ENCODE peak calls at places on chromosome 10, in nine cellular contexts. A, J, M, B, R, V, Z, G and U are unnamed samples.

GRCh38 chr10:28217848-28218247 is 85.0 kb downstream of the MPP7 start:
- DNase-seq in B (peak), J (no peak), R (no peak), V (no peak), Z (no peak), A (no peak), G (no peak), M (peak), U (no peak)

GRCh38 chr10:71222541-71223364 is 10.4 kb downstream of the UNC5B start:
- DNase-seq in A (no peak), R (no peak), B (no peak), Z (no peak), J (no peak), V (no peak), G (peak), M (peak), U (peak)

GRCh38 chr10:18542832-18543231 is 108.6 kb downstream of the NSUN6 start:
- DNase-seq in J (no peak), Z (no peak), M (peak), A (no peak), G (no peak), B (peak), V (no peak), R (no peak), U (no peak)

GRCh38 chr10:14740684-14741247 is 33.9 kb downstream of the FAM107B start:
- DNase-seq in V (no peak), A (no peak), M (peak), B (no peak), G (no peak), R (no peak), J (no peak), Z (no peak), U (no peak)

GRCh38 chr10:95964786-95965185 is 57.0 kb downstream of the CC2D2B start:
- DNase-seq in M (no peak), Z (no peak), A (no peak), R (no peak), B (no peak), V (no peak), J (no peak), G (no peak), U (no peak)

GRCh38 chr10:115624448-115624847 is 531.3 kb downstream of the ATRNL1 start:
- DNase-seq in B (peak), Z (no peak), A (peak), M (no peak), R (no peak), G (no peak), J (peak), V (no peak), U (no peak)

GRCh38 chr10:26697922-26698608 is 564 bp downstream of the PDSS1 start:
- DNase-seq in G (no peak), A (no peak), M (no peak), J (no peak), V (no peak), B (no peak), R (no peak), Z (no peak), U (peak)

GRCh38 chr10:14545827-14546226 is 215.1 kb upstream of the FRMD4A start:
- DNase-seq in R (no peak), G (no peak), J (no peak), V (no peak), B (peak), A (no peak), M (peak), Z (no peak), U (no peak)

GRCh38 chr10:110609592-110609991 is 34.5 kb upstream of the RBM20 start:
- DNase-seq in J (peak), M (no peak), A (no peak), V (no peak), B (no peak), G (no peak), R (no peak), Z (no peak), U (no peak)

GRCh38 chr10:100825946-100826660 is 80.7 kb downstream of the PAX2 start:
- DNase-seq in B (no peak), R (no peak), G (no peak), Z (no peak), M (no peak), A (no peak), J (no peak), V (no peak), U (peak)

GRCh38 chr10:26839966-26840627 is 20.7 kb downstream of the ABI1 start:
- DNase-seq in V (no peak), J (peak), R (no peak), G (no peak), Z (no peak), A (no peak), M (peak), B (no peak), U (no peak)

GRCh38 chr10:46073564-46073963 is 27.5 kb upstream of the MSMB start:
- DNase-seq in M (no peak), R (no peak), G (no peak), J (no peak), V (no peak), Z (no peak), B (no peak), A (no peak), U (no peak)

GRCh38 chr10:92238062-92238585 is 52.8 kb downstream of the CPEB3 start:
- DNase-seq in Z (no peak), A (no peak), B (no peak), V (no peak), R (no peak), G (no peak), M (no peak), J (no peak), U (no peak)

GRCh38 chr10:16770646-16771045 is 46.6 kb downstream of the RSU1 start:
- DNase-seq in R (no peak), J (no peak), V (no peak), Z (no peak), G (no peak), B (no peak), A (no peak), M (no peak), U (no peak)

GRCh38 chr10:72852428-72852827 is 41.1 kb upstream of the OIT3 start:
- DNase-seq in G (no peak), J (no peak), Z (no peak), B (no peak), M (no peak), A (no peak), R (no peak), V (no peak), U (no peak)

GRCh38 chr10:71408436-71409225 is 11.9 kb downstream of the CDH23 start:
- DNase-seq in M (no peak), R (no peak), J (no peak), B (no peak), Z (no peak), A (no peak), G (no peak), V (no peak), U (no peak)

GRCh38 chr10:77927343-77928256 is 1.0 kb upstream of the DLG5 start:
- DNase-seq in M (no peak), Z (no peak), J (peak), B (no peak), V (no peak), A (peak), R (no peak), G (no peak), U (no peak)

GRCh38 chr10:6877351-6878066 is 297.4 kb upstream of the PRKCQ start:
- DNase-seq in J (no peak), Z (no peak), A (no peak), B (no peak), M (no peak), G (no peak), R (no peak), V (no peak), U (no peak)

GRCh38 chr10:70617798-70618568 is 15.4 kb upstream of the PRF1 start:
- DNase-seq in A (no peak), G (no peak), M (peak), B (peak), V (no peak), Z (no peak), R (no peak), J (no peak), U (no peak)

GRCh38 chr10:131708225-131708624 is 192.6 kb upstream of the PPP2R2D start:
- DNase-seq in A (no peak), B (no peak), G (no peak), V (no peak), J (no peak), R (no peak), M (no peak), Z (no peak), U (no peak)

GRCh38 chr10:128105383-128105782 is 20.8 kb downstream of the MKI67 start:
- DNase-seq in G (no peak), A (no peak), B (no peak), M (no peak), V (no peak), R (no peak), J (no peak), Z (no peak), U (no peak)

GRCh38 chr10:63683223-63683622 is 162.0 kb downstream of the REEP3 start:
- DNase-seq in G (no peak), A (no peak), B (no peak), J (no peak), Z (no peak), M (no peak), R (no peak), V (no peak), U (no peak)

GRCh38 chr10:31660301-31660700 is 268.3 kb downstream of the ARHGAP12 start:
- DNase-seq in M (no peak), Z (no peak), V (no peak), J (no peak), R (peak), B (no peak), G (no peak), A (peak), U (no peak)

GRCh38 chr10:86079088-86079487 is 287.5 kb downstream of the GRID1 start:
- DNase-seq in M (no peak), V (no peak), J (no peak), Z (no peak), R (no peak), A (peak), B (no peak), G (no peak), U (peak)

GRCh38 chr10:3763852-3764625 is 21.0 kb downstream of the KLF6 start:
- DNase-seq in V (no peak), B (no peak), Z (no peak), A (no peak), R (no peak), J (no peak), M (peak), G (no peak), U (no peak)

GRCh38 chr10:124533266-124533665 is 71.6 kb downstream of the LHPP start:
- DNase-seq in G (no peak), V (no peak), A (no peak), Z (no peak), J (no peak), R (no peak), M (no peak), B (no peak), U (no peak)

GRCh38 chr10:87661861-87662785 is 2.4 kb downstream of the PAPSS2 start:
- DNase-seq in A (no peak), M (peak), J (no peak), Z (no peak), B (peak), G (no peak), V (no peak), R (no peak), U (no peak)

GRCh38 chr10:33723181-33723580 is 388.7 kb upstream of the NRP1 start:
- DNase-seq in M (no peak), A (no peak), V (no peak), R (no peak), Z (no peak), B (no peak), J (no peak), G (no peak), U (no peak)

GRCh38 chr10:122159159-122159970 is 111.7 kb upstream of the BTBD16 start:
- DNase-seq in J (no peak), B (no peak), A (no peak), R (no peak), M (peak), G (no peak), V (no peak), Z (no peak), U (no peak)

GRCh38 chr10:128071417-128071782 is 54.8 kb downstream of the MKI67 start:
- DNase-seq in J (no peak), B (no peak), R (peak), Z (peak), G (no peak), A (no peak), M (no peak), V (no peak), U (no peak)

GRCh38 chr10:14146501-14146900 is 184.2 kb downstream of the FRMD4A start:
- DNase-seq in G (no peak), A (no peak), Z (no peak), J (no peak), B (peak), R (no peak), V (no peak), M (peak), U (no peak)

GRCh38 chr10:89591796-89592271 is 53.2 kb downstream of the PANK1 start:
- DNase-seq in J (peak), R (no peak), Z (no peak), A (peak), G (no peak), B (peak), V (no peak), M (peak), U (no peak)

GRCh38 chr10:70742537-70743429 is 42.4 kb downstream of the TBATA start:
- DNase-seq in V (no peak), A (peak), M (peak), B (peak), G (no peak), R (peak), Z (peak), J (no peak), U (no peak)

GRCh38 chr10:78319841-78320240 is 286.2 kb downstream of the RPS24 start:
- DNase-seq in A (no peak), Z (no peak), B (no peak), G (no peak), R (no peak), M (no peak), V (no peak), J (no peak), U (no peak)

GRCh38 chr10:119872860-119873671 is 423 bp upstream of the MCMBP start:
- DNase-seq in J (peak), Z (peak), B (peak), G (peak), R (peak), M (peak), A (peak), V (peak), U (peak)

GRCh38 chr10:132509506-132510173 is 27.9 kb upstream of the INPP5A start:
- DNase-seq in V (no peak), J (no peak), Z (no peak), A (no peak), R (no peak), G (no peak), M (no peak), B (no peak), U (peak)

GRCh38 chr10:64130152-64130551 is 609.0 kb downstream of the REEP3 start:
- DNase-seq in R (no peak), G (no peak), V (no peak), M (no peak), J (no peak), B (no peak), Z (no peak), A (no peak), U (peak)

GRCh38 chr10:132328738-132329137 is 3.3 kb upstream of the LRRC27 start:
- DNase-seq in R (no peak), Z (no peak), B (no peak), A (no peak), M (no peak), V (no peak), G (no peak), J (no peak), U (no peak)

GRCh38 chr10:112887968-112888367 is 62.1 kb upstream of the TCF7L2 start:
- DNase-seq in R (no peak), J (no peak), A (no peak), M (no peak), Z (no peak), G (no peak), V (no peak), B (no peak), U (no peak)

GRCh38 chr10:44993922-44994751 is 6.6 kb upstream of the ZNF22 start:
- DNase-seq in J (no peak), A (no peak), M (peak), V (no peak), B (peak), G (peak), Z (peak), R (no peak), U (no peak)
- H3K4me3 ChIP-seq in J (no peak), A (no peak), M (no peak), V (no peak), B (no peak), G (no peak), Z (no peak), R (no peak), U (no peak)

GRCh38 chr10:53893061-53893460 is 908.0 kb downstream of the PCDH15 start:
- DNase-seq in Z (no peak), A (no peak), M (no peak), V (no peak), J (no peak), G (no peak), B (no peak), R (no peak), U (no peak)

GRCh38 chr10:53899463-53899862 is 901.6 kb downstream of the PCDH15 start:
- DNase-seq in R (no peak), J (no peak), B (no peak), Z (no peak), V (no peak), M (no peak), A (no peak), G (no peak), U (no peak)

GRCh38 chr10:53898532-53898931 is 902.5 kb downstream of the PCDH15 start:
- DNase-seq in A (no peak), Z (no peak), J (no peak), M (no peak), R (no peak), V (no peak), G (no peak), B (no peak), U (no peak)

DNA sequence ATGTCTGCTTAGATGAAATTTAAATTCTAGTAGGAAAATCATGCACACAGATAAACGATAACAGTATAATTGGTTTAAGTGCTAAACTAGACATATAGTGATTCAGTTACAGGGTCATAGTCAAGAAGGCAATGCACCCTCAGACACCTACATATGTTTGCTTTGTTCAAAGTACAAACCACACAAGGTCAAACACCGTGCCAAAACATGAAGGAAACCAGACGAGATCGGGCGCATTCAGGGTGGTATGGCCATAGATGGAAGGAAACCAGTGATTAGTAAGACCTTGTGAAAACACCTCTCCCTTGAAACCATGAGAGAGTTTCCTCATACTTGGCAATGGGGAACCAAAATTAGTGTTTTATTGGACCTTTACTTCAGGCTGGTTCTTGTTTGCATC is 906.9 kb downstream of the PCDH15 start:
- DNase-seq in Z (no peak), R (no peak), V (no peak), B (no peak), J (no peak), M (no peak), G (no peak), A (no peak), U (no peak)
- H3K4me3 ChIP-seq in Z (no peak), R (no peak), V (no peak), B (no peak), J (no peak), M (no peak), G (no peak), A (no peak), U (no peak)

GRCh38 chr10:49762566-49762877 is 399 bp upstream of the OGDHL start:
- DNase-seq in R (no peak), V (no peak), Z (no peak), J (no peak), G (no peak), B (no peak), A (no peak), M (no peak), U (peak)
- H3K4me3 ChIP-seq in R (peak), V (no peak), Z (peak), J (peak), G (no peak), B (peak), A (no peak), M (no peak), U (peak)

GRCh38 chr10:5811387-5811821 is 1.8 kb downstream of the GDI2 start:
- DNase-seq in J (peak), Z (no peak), A (no peak), B (no peak), R (no peak), G (no peak), V (no peak), M (peak), U (no peak)
- H3K4me3 ChIP-seq in J (peak), Z (no peak), A (peak), B (peak), R (peak), G (peak), V (peak), M (peak), U (peak)